ENCODE peak calls at places on chromosomes 11 and 22, in nine cellular contexts. V, R, Y, J, O, X, N, W and G are unnamed samples.

GRCh38 chr11:59658036-59658435 is 10.8 kb downstream of the PATL1 start:
- DNase-seq in V (no peak), R (no peak), Y (no peak), J (no peak), O (no peak), X (no peak), N (no peak), W (no peak), G (no peak)

GRCh38 chr22:39314251-39314971 is 5.0 kb downstream of the RPL3 start:
- DNase-seq in V (no peak), R (no peak), Y (no peak), J (peak), O (no peak), X (peak), N (peak), W (no peak), G (no peak)

GRCh38 chr11:11022126-11022730 is 164.4 kb upstream of the ZBED5 start:
- DNase-seq in V (peak), R (no peak), Y (no peak), J (peak), O (no peak), X (no peak), N (peak), W (peak), G (no peak)

GRCh38 chr22:45608763-45609180 is 62.9 kb upstream of the ATXN10 start:
- DNase-seq in V (peak), R (no peak), Y (no peak), J (peak), O (no peak), X (peak), N (peak), W (no peak), G (no peak)

GRCh38 chr11:111765320-111765983 is 737 bp downstream of the PPP2R1B start:
- DNase-seq in V (no peak), R (no peak), Y (peak), J (peak), O (no peak), X (no peak), N (peak), W (peak), G (peak)

GRCh38 chr11:122103366-122103765 is 12.6 kb downstream of the BLID start:
- DNase-seq in V (no peak), R (no peak), Y (no peak), J (no peak), O (no peak), X (no peak), N (peak), W (no peak), G (no peak)

GRCh38 chr11:64003807-64004589 is 17.8 kb downstream of the OTUB1 start:
- DNase-seq in V (peak), R (no peak), Y (no peak), J (peak), O (no peak), X (no peak), N (no peak), W (no peak), G (no peak)

GRCh38 chr11:1053121-1053901 is 16.8 kb upstream of the MUC6 start:
- DNase-seq in V (peak), R (peak), Y (no peak), J (no peak), O (no peak), X (no peak), N (no peak), W (no peak), G (no peak)

GRCh38 chr11:46338988-46339666 is 8.1 kb upstream of the DGKZ start:
- DNase-seq in V (peak), R (no peak), Y (peak), J (no peak), O (no peak), X (no peak), N (no peak), W (no peak), G (no peak)

GRCh38 chr22:29580200-29580810 is 608 bp downstream of the NIPSNAP1 start:
- DNase-seq in V (no peak), R (no peak), Y (no peak), J (no peak), O (no peak), X (peak), N (peak), W (no peak), G (no peak)

GRCh38 chr11:772429-773390 is 4.6 kb downstream of the GATD1 start:
- DNase-seq in V (no peak), R (no peak), Y (peak), J (no peak), O (no peak), X (no peak), N (no peak), W (no peak), G (peak)

GRCh38 chr11:86625981-86626380 is 46.4 kb downstream of the ME3 start:
- DNase-seq in V (no peak), R (no peak), Y (no peak), J (peak), O (no peak), X (no peak), N (no peak), W (no peak), G (no peak)

GRCh38 chr11:44029507-44029845 is 18.3 kb upstream of the ACCSL start:
- DNase-seq in V (no peak), R (no peak), Y (no peak), J (no peak), O (no peak), X (no peak), N (no peak), W (no peak), G (no peak)

GRCh38 chr11:67076202-67076601 is 19.6 kb downstream of the RHOD start:
- DNase-seq in V (no peak), R (no peak), Y (no peak), J (no peak), O (no peak), X (no peak), N (no peak), W (no peak), G (no peak)

GRCh38 chr22:48563118-48563965 is 1264.3 kb downstream of the BRD1 start:
- DNase-seq in V (no peak), R (no peak), Y (no peak), J (no peak), O (no peak), X (no peak), N (no peak), W (no peak), G (no peak)

GRCh38 chr22:49913446-49913845 is 4.8 kb downstream of the ALG12 start:
- DNase-seq in V (no peak), R (no peak), Y (no peak), J (no peak), O (no peak), X (no peak), N (no peak), W (no peak), G (no peak)

GRCh38 chr11:73287400-73288101 is 15.4 kb downstream of the P2RY6 start:
- DNase-seq in V (no peak), R (no peak), Y (no peak), J (no peak), O (no peak), X (no peak), N (no peak), W (no peak), G (no peak)

GRCh38 chr11:28649922-28650321 is 541.7 kb downstream of the METTL15 start:
- DNase-seq in V (no peak), R (no peak), Y (no peak), J (no peak), O (no peak), X (no peak), N (peak), W (no peak), G (no peak)

GRCh38 chr22:37965940-37966664 is 12.6 kb downstream of the POLR2F start:
- DNase-seq in V (peak), R (no peak), Y (no peak), J (peak), O (no peak), X (no peak), N (no peak), W (no peak), G (no peak)

GRCh38 chr22:36781656-36782627 is 6.0 kb upstream of the IFT27 start:
- DNase-seq in V (peak), R (peak), Y (peak), J (peak), O (peak), X (peak), N (peak), W (peak), G (peak)

GRCh38 chr11:73428227-73428626 is 52.0 kb downstream of the RELT start:
- DNase-seq in V (no peak), R (no peak), Y (no peak), J (no peak), O (no peak), X (no peak), N (no peak), W (no peak), G (no peak)

GRCh38 chr11:76208829-76209670 is 2.7 kb upstream of the WNT11 start:
- DNase-seq in V (peak), R (peak), Y (peak), J (peak), O (peak), X (peak), N (peak), W (peak), G (peak)

GRCh38 chr11:61860054-61860903 is 31.1 kb downstream of the FADS3 start:
- DNase-seq in V (peak), R (no peak), Y (no peak), J (peak), O (no peak), X (no peak), N (peak), W (no peak), G (no peak)

GRCh38 chr22:44577391-44578114 is 79.5 kb upstream of the RTL6 start:
- DNase-seq in V (no peak), R (peak), Y (no peak), J (no peak), O (no peak), X (no peak), N (no peak), W (no peak), G (no peak)

GRCh38 chr11:2806351-2807058 is 79.1 kb downstream of the CDKN1C start:
- DNase-seq in V (no peak), R (no peak), Y (no peak), J (no peak), O (no peak), X (no peak), N (no peak), W (no peak), G (no peak)

GRCh38 chr22:40147388-40148176 is 30.1 kb upstream of the TNRC6B start:
- DNase-seq in V (no peak), R (no peak), Y (no peak), J (no peak), O (no peak), X (no peak), N (peak), W (no peak), G (no peak)

GRCh38 chr11:18365736-18366135 is 28.6 kb upstream of the LDHA start:
- DNase-seq in V (no peak), R (no peak), Y (no peak), J (no peak), O (no peak), X (no peak), N (no peak), W (no peak), G (no peak)